ENCODE peak calls at places on chromosome 15, in four cellular contexts. W is psoas muscle, P is A549, B is colonic mucosa. I is an unnamed sample.

GRCh38 chr15:73346735-73347312 is 21.9 kb downstream of the HCN4 start:
- DNase-seq in P (peak), W (peak), B (peak), I (peak)

GRCh38 chr15:69593981-69594966 is 141.7 kb downstream of the RPLP1 start:
- DNase-seq in B (peak), W (peak), P (peak), I (peak)

GRCh38 chr15:27358751-27359434 is 387.9 kb downstream of the GABRG3 start:
- DNase-seq in P (peak), B (no peak), W (peak), I (no peak)

GRCh38 chr15:70636540-70637165 is 126.7 kb downstream of the UACA start:
- DNase-seq in P (peak), B (no peak), W (no peak), I (no peak)

GRCh38 chr15:87619161-87619960 is 637.2 kb downstream of the NTRK3 start:
- DNase-seq in W (no peak), P (peak), B (no peak), I (no peak)

GRCh38 chr15:53482055-53482454 is 277.4 kb downstream of the WDR72 start:
- DNase-seq in W (no peak), P (no peak), B (no peak), I (no peak)

GRCh38 chr15:78368115-78368514 is 28.0 kb downstream of the CRABP1 start:
- DNase-seq in P (no peak), B (no peak), W (no peak), I (no peak)

GRCh38 chr15:48993411-48993810 is 29.7 kb upstream of the SHC4 start:
- DNase-seq in P (no peak), B (no peak), W (no peak), I (no peak)

GRCh38 chr15:74589826-74590225 is 25.8 kb upstream of the CLK3 start:
- DNase-seq in P (no peak), W (no peak), B (no peak), I (no peak)

DNA sequence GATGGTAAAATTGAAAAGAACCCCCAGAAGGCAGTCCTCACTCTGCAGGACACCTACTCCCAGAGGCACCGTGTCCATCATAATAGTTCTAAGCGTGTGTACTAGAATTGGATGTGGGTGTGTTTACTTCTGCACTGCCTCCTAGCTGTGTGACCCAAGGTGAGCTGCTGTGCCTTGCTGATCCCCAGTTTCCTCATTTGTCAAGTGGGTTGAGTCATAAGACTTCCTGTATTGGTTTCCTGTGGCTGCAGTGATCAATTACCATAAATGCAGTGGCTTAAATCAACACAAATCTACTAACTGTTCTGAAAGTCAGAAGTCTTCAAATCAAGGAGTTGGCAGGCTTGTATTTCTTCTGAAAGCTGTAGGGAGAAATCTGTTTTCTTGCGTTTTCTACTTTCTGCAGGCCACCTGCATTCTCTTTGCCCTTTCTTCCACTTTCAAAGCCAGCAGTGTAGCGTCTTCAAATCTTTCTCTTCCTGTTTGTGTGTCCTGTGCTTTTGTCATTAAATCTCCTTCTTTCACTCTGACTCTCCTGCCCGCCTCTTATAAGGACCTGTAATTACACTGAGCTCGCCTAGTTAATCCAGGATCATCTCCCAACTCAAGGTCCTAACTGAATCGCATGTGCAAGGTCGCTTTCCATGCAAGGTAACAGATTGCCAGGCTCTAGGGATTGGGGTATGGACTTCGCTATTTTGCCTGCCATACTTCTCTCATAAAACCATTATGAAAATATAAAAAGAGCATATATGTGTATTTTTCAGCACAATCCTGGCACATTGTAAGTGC is 59.0 kb downstream of the RORA start:
- DNase-seq in P (no peak), W (no peak), B (no peak), I (no peak)
- H3K27ac ChIP-seq in P (no peak), W (no peak), B (no peak), I (no peak)

DNA sequence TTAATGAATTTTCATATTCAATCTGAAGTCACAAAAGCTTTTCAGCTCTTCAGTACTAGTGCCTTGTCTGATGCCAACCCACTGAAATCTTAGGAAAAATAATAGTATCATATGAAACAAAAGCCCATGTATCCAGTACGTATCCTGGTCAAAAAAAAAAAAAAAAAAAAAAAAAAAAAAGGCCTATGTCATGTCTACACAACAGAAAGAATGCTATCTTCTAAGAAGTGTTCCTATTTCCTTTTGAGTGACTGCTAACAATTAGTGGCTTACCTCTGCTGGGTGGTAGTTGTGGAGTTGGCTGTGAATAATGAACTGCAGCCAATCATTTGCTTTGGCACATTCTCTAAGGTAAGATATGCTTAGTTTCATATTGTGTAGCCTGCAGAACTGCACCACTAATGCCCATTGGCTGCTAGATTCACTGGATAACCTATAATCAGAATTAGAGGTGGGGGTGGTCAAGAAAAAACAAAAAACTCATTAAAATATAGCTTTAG is 59.6 kb downstream of the EIF3J start:
- DNase-seq in P (no peak), W (no peak), B (no peak), I (no peak)
- H3K27ac ChIP-seq in P (no peak), W (no peak), B (no peak), I (no peak)

GRCh38 chr15:44598066-44598465 is 61.1 kb downstream of the EIF3J start:
- DNase-seq in B (no peak), P (no peak), W (no peak), I (no peak)
- H3K27ac ChIP-seq in B (no peak), P (no peak), W (no peak), I (no peak)

GRCh38 chr15:40915679-40916078 is 13.5 kb upstream of the DLL4 start:
- DNase-seq in B (no peak), W (no peak), P (no peak), I (no peak)

GRCh38 chr15:40914013-40914412 is 15.1 kb upstream of the DLL4 start:
- DNase-seq in B (no peak), W (no peak), P (no peak), I (no peak)

GRCh38 chr15:40912478-40912877 is 16.7 kb upstream of the DLL4 start:
- DNase-seq in P (no peak), B (no peak), W (no peak), I (no peak)

GRCh38 chr15:40915106-40915661 is 14.0 kb upstream of the DLL4 start:
- DNase-seq in B (no peak), P (no peak), W (no peak), I (no peak)

DNA sequence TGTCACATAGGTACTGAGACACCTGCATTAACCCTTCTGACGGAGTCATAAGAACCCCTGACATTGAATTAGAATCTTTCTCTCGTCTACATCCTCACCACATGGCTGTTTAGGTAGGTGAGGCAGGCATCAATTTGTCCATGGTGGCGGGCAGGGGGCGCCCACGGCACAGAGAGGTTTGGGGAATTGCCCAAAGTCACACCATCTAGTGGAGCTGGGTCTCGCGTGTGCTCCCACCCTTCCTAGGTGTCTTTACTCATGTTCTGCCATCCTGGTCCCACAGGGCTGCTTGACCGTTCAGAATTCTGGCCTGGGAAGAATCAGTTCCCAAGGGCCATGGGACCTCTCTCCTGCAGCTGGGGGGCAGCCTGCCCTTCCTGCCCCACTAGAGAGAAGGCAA is 14.7 kb upstream of the DLL4 start:
- DNase-seq in W (no peak), B (no peak), P (no peak), I (no peak)
- H3K27ac ChIP-seq in W (no peak), B (no peak), P (no peak), I (no peak)